ENCODE peak calls at places on chromosomes 12 and 14, in six cellular contexts. F, T, I, A, D and Q are unnamed samples.

GRCh38 chr12:127147724-127148123 is 1119.2 kb upstream of the TMEM132C start:
- DNase-seq in T (no peak), F (no peak), A (no peak), D (no peak), I (no peak), Q (no peak)

GRCh38 chr12:75712223-75712622 is 200.8 kb upstream of the KRR1 start:
- DNase-seq in T (no peak), D (no peak), A (no peak), F (no peak), I (no peak), Q (no peak)

GRCh38 chr14:61671086-61671485 is 24.2 kb upstream of the HIF1A start:
- DNase-seq in D (peak), F (no peak), I (no peak), A (no peak), T (peak), Q (no peak)

GRCh38 chr12:53344824-53345485 is 8.8 kb upstream of the SP7 start:
- DNase-seq in A (no peak), I (peak), F (peak), D (peak), T (peak), Q (peak)

GRCh38 chr12:80901661-80902060 is 36.1 kb downstream of the LIN7A start:
- DNase-seq in T (no peak), D (no peak), F (no peak), I (no peak), A (no peak), Q (no peak)

GRCh38 chr12:75553865-75554555 is 42.6 kb upstream of the KRR1 start:
- DNase-seq in T (no peak), F (no peak), I (no peak), D (peak), A (no peak), Q (no peak)

GRCh38 chr12:47237751-47238211 is 158.0 kb upstream of the AMIGO2 start:
- DNase-seq in T (no peak), F (no peak), I (no peak), A (no peak), D (no peak), Q (no peak)

GRCh38 chr14:53380041-53380440 is 226.9 kb upstream of the DDHD1 start:
- DNase-seq in T (no peak), D (no peak), I (no peak), A (no peak), F (no peak), Q (no peak)

GRCh38 chr12:55925870-55926737 is 1.6 kb downstream of the PYM1 start:
- DNase-seq in A (no peak), I (no peak), F (no peak), D (peak), T (no peak), Q (no peak)

GRCh38 chr14:50362791-50363733 is 33.6 kb downstream of the CDKL1 start:
- DNase-seq in A (no peak), T (peak), D (peak), I (no peak), F (no peak), Q (no peak)

GRCh38 chr12:115343601-115344000 is 659.6 kb upstream of the TBX3 start:
- DNase-seq in F (no peak), T (no peak), D (no peak), I (no peak), A (no peak), Q (no peak)
- H3K4me3 ChIP-seq in F (no peak), T (no peak), D (no peak), I (no peak), A (no peak), Q (no peak)

DNA sequence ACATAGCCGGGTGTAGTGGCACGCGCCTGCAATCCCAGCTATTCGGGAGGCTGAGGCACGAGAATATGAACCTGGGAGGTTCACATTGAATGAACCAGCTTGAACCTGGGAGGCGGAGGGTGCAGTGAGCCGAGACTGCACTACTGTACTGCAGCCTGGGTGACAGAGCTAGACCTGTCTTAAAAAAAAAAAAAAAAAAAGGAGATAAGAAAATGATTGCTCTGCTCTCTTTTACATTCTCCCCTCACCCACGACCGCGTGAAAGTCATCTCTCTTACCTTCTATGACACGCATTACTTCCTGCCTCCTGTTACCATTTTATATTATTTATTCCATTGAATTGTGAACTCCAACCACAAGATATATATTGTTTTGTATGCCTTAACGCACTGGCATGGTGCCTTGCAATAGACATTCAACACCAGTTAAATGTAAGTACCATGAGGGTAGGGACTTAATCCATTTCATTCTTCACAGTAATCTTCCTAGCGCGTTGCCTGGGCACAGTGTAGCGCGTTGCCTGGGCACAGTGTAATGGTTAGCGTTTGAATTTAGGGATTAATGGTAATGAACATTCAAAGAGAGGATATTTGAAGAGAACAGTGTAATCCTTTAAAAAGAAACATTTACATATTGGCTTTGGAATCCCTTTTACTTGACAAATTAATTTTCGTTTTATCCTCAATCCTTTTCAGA is 2.7 kb downstream of the RAP1B start:
- DNase-seq in A (no peak), T (no peak), I (no peak), D (no peak), F (peak), Q (no peak)
- H3K4me3 ChIP-seq in A (peak), T (peak), I (no peak), D (no peak), F (peak), Q (peak)

GRCh38 chr12:125187780-125188741 is 122.8 kb downstream of the AACS start:
- DNase-seq in A (no peak), T (no peak), I (no peak), F (no peak), D (no peak), Q (no peak)
- H3K4me3 ChIP-seq in A (no peak), T (no peak), I (no peak), F (no peak), D (no peak), Q (peak)

GRCh38 chr12:110365743-110366473 is 37.6 kb downstream of the ANAPC7 start:
- DNase-seq in T (no peak), A (no peak), I (no peak), F (no peak), D (no peak), Q (no peak)
- H3K4me3 ChIP-seq in T (no peak), A (no peak), I (no peak), F (no peak), D (no peak), Q (no peak)

GRCh38 chr14:87756661-87757060 is 236.3 kb downstream of the GALC start:
- DNase-seq in D (no peak), I (no peak), F (no peak), T (no peak), A (no peak), Q (no peak)
- H3K4me3 ChIP-seq in D (no peak), I (no peak), F (no peak), T (no peak), A (no peak), Q (no peak)

DNA sequence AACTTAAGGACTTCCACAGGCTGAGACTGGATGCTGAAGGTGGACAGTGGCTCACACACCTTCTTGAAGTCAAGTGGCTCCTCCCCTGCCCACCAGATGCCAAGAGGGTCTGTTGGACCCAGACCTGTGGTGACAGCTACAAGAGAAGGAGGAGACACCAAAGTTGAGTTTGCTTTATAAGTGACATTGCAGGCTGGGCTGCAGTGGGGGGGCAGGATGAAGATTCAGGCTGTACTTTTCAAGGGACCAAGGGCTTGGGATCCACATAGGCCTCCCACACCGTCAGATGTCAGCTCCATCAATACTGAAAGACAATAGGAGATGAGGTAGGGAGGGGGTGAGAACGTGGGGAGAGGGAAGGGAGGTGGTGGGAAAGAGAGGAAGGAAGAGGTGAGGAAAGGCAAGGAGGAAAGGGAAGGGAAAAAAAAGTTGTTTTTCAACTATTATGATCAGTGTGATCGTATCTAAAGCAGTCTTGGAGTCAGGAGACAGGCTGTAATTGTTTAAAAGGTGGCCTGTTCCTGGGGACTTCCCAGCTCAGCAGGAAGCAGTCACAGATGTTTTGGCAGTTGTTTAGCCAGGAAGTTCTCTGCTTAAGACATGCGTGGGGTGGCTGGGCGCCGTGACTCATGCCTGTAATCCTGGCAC is 84.1 kb upstream of the RESF1 start:
- DNase-seq in I (peak), D (peak), T (peak), F (peak), A (peak), Q (no peak)
- H3K4me3 ChIP-seq in I (no peak), D (no peak), T (no peak), F (no peak), A (no peak), Q (no peak)

DNA sequence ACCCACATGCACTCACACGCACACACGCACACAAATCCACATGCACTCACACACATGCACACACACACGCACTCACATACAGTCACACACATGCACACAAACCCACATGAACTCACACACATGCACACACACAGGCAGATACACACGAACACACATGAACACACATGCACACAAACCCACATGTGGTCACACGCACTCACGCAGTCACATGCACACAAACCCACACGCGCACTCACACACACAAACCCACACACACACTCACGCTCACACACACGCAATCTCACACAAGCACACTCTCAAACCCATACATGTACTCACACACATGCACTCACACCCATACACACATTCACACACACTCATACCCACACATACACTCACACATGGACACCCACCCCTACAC is 61.5 kb downstream of the GALNT9 start:
- DNase-seq in A (no peak), D (no peak), T (no peak), I (no peak), F (no peak), Q (no peak)
- H3K4me3 ChIP-seq in A (no peak), D (no peak), T (no peak), I (no peak), F (no peak), Q (no peak)

GRCh38 chr14:89678715-89679220 is 261.7 kb upstream of the FOXN3 start:
- DNase-seq in F (no peak), T (no peak), I (no peak), A (no peak), D (no peak), Q (no peak)

GRCh38 chr14:89684139-89684538 is 267.1 kb upstream of the FOXN3 start:
- DNase-seq in D (no peak), F (no peak), T (no peak), A (no peak), I (no peak), Q (no peak)

GRCh38 chr14:89675590-89675989 is 258.6 kb upstream of the FOXN3 start:
- DNase-seq in A (no peak), T (no peak), D (no peak), I (no peak), F (no peak), Q (no peak)

GRCh38 chr14:89680156-89680555 is 263.1 kb upstream of the FOXN3 start:
- DNase-seq in A (no peak), T (no peak), D (no peak), F (no peak), I (no peak), Q (no peak)

DNA sequence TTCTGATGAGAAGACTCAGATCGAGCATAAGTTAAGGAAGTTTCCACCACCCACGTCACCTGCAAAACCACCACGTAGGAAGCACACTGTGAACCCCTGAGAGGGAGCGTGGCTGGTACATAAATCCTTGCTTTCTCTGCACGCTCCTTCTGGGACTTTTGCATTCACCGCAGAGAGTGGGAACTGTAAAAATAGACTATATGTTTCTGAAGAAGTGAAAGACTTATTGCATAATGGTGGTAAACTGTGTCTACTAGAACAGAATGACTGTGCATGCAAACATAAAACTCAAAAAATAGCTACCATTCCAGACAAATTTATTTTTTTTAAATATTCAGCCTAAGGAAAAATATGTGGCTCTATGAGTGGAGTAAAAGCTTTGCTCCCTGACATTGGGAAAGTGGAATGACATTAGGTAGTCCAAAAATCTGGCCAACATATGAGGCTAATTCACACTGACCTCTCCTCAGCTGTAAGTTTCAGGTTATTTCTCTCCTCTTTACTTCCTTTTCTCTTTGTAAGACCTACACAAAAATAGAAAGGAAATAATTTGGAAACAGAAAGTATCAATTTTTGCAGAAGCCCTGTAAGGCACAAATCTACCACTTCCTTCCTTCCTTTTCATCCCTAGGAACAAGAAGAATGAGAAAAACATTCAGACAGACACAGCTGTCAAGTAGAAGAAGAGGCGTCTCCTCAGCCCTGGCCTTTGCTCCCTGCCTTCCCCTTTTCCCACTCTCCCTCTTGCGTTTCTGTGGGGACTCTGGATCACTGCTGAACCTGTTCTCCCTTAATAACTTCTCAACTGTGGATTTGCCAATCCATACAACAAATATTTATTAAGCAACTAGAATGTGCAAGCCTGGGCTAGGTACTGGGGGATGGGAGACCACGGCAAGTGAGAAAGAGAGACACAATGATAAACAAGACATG is 264.3 kb upstream of the FOXN3 start:
- DNase-seq in T (peak), D (peak), A (no peak), I (no peak), F (no peak), Q (peak)
- H3K4me3 ChIP-seq in T (peak), D (no peak), A (no peak), I (no peak), F (peak), Q (no peak)